ENCODE peak calls at places on chromosomes 6 and 20, in ten cellular contexts. One of them, this sample, is unnamed.

GRCh38 chr6:95233879-95234278 is 343.5 kb upstream of the MANEA start:
- DNase-seq in AG04450: no peak
- DNase-seq in mesothelial cell of epicardium: no peak
- DNase-seq in Calu3: no peak
- DNase-seq in type B pancreatic cell: no peak
- DNase-seq in GM10248: no peak
- DNase-seq in tibial artery: no peak
- DNase-seq in AG10803: no peak
- DNase-seq in tibial nerve: no peak
- DNase-seq in cardiac muscle cell: no peak
- DNase-seq in this sample: no peak

GRCh38 chr20:11924923-11925322 is 7.2 kb downstream of the BTBD3 start:
- DNase-seq in AG04450: no peak
- DNase-seq in type B pancreatic cell: no peak
- DNase-seq in tibial nerve: no peak
- DNase-seq in cardiac muscle cell: no peak
- DNase-seq in mesothelial cell of epicardium: no peak
- DNase-seq in tibial artery: no peak
- DNase-seq in GM10248: no peak
- DNase-seq in Calu3: no peak
- DNase-seq in AG10803: no peak
- DNase-seq in this sample: no peak

GRCh38 chr20:20414640-20415274 is 46.9 kb downstream of the INSM1 start:
- DNase-seq in GM10248: no peak
- DNase-seq in tibial nerve: no peak
- DNase-seq in AG04450: no peak
- DNase-seq in cardiac muscle cell: no peak
- DNase-seq in mesothelial cell of epicardium: no peak
- DNase-seq in type B pancreatic cell: no peak
- DNase-seq in tibial artery: no peak
- DNase-seq in Calu3: no peak
- DNase-seq in AG10803: no peak
- DNase-seq in this sample: no peak

GRCh38 chr6:54932622-54933021 is 86.1 kb downstream of the FAM83B start:
- DNase-seq in type B pancreatic cell: no peak
- DNase-seq in cardiac muscle cell: no peak
- DNase-seq in AG04450: no peak
- DNase-seq in tibial nerve: no peak
- DNase-seq in tibial artery: no peak
- DNase-seq in GM10248: no peak
- DNase-seq in Calu3: no peak
- DNase-seq in mesothelial cell of epicardium: no peak
- DNase-seq in AG10803: no peak
- DNase-seq in this sample: no peak

GRCh38 chr20:51335329-51335841 is 207.1 kb downstream of the NFATC2 start:
- DNase-seq in type B pancreatic cell: no peak
- DNase-seq in tibial artery: no peak
- DNase-seq in AG04450: peak; percentile 98
- DNase-seq in mesothelial cell of epicardium: no peak
- DNase-seq in tibial nerve: no peak
- DNase-seq in cardiac muscle cell: no peak
- DNase-seq in AG10803: peak; percentile 90
- DNase-seq in GM10248: peak; percentile 33
- DNase-seq in Calu3: no peak
- DNase-seq in this sample: no peak

GRCh38 chr6:99341862-99342455 is 7.5 kb downstream of the FAXC start:
- DNase-seq in tibial nerve: no peak
- DNase-seq in tibial artery: no peak
- DNase-seq in Calu3: no peak
- DNase-seq in cardiac muscle cell: no peak
- DNase-seq in AG10803: no peak
- DNase-seq in AG04450: no peak
- DNase-seq in mesothelial cell of epicardium: no peak
- DNase-seq in GM10248: no peak
- DNase-seq in type B pancreatic cell: no peak
- DNase-seq in this sample: no peak

GRCh38 chr20:33280775-33281174 is 2.2 kb upstream of the BPIFB1 start:
- DNase-seq in mesothelial cell of epicardium: no peak
- DNase-seq in type B pancreatic cell: no peak
- DNase-seq in cardiac muscle cell: no peak
- DNase-seq in Calu3: no peak
- DNase-seq in AG04450: no peak
- DNase-seq in GM10248: no peak
- DNase-seq in tibial artery: no peak
- DNase-seq in tibial nerve: no peak
- DNase-seq in AG10803: no peak
- DNase-seq in this sample: no peak

GRCh38 chr6:28395918-28396317 is 3.6 kb downstream of the ZSCAN12 start:
- DNase-seq in Calu3: no peak
- DNase-seq in GM10248: no peak
- DNase-seq in mesothelial cell of epicardium: no peak
- DNase-seq in type B pancreatic cell: no peak
- DNase-seq in AG04450: no peak
- DNase-seq in tibial nerve: no peak
- DNase-seq in AG10803: no peak
- DNase-seq in cardiac muscle cell: no peak
- DNase-seq in tibial artery: no peak
- DNase-seq in this sample: no peak

GRCh38 chr6:2220154-2220553 is 25.3 kb downstream of the GMDS start:
- DNase-seq in mesothelial cell of epicardium: no peak
- DNase-seq in Calu3: no peak
- DNase-seq in GM10248: no peak
- DNase-seq in tibial nerve: no peak
- DNase-seq in type B pancreatic cell: no peak
- DNase-seq in cardiac muscle cell: no peak
- DNase-seq in tibial artery: no peak
- DNase-seq in AG10803: no peak
- DNase-seq in AG04450: no peak
- DNase-seq in this sample: no peak

GRCh38 chr6:2222275-2222842 is 23.0 kb downstream of the GMDS start:
- DNase-seq in type B pancreatic cell: no peak
- DNase-seq in tibial artery: no peak
- DNase-seq in AG04450: no peak
- DNase-seq in mesothelial cell of epicardium: no peak
- DNase-seq in GM10248: no peak
- DNase-seq in tibial nerve: no peak
- DNase-seq in AG10803: no peak
- DNase-seq in cardiac muscle cell: no peak
- DNase-seq in Calu3: no peak
- DNase-seq in this sample: no peak

GRCh38 chr6:2221724-2222274 is 23.6 kb downstream of the GMDS start:
- DNase-seq in cardiac muscle cell: no peak
- DNase-seq in GM10248: peak; percentile 64
- DNase-seq in Calu3: no peak
- DNase-seq in tibial nerve: no peak
- DNase-seq in AG04450: no peak
- DNase-seq in mesothelial cell of epicardium: no peak
- DNase-seq in tibial artery: no peak
- DNase-seq in type B pancreatic cell: no peak
- DNase-seq in AG10803: no peak
- DNase-seq in this sample: no peak

GRCh38 chr6:2216794-2217383 is 28.5 kb downstream of the GMDS start:
- DNase-seq in tibial nerve: no peak
- DNase-seq in GM10248: no peak
- DNase-seq in AG10803: no peak
- DNase-seq in cardiac muscle cell: no peak
- DNase-seq in type B pancreatic cell: no peak
- DNase-seq in Calu3: no peak
- DNase-seq in tibial artery: no peak
- DNase-seq in AG04450: no peak
- DNase-seq in mesothelial cell of epicardium: no peak
- DNase-seq in this sample: no peak

GRCh38 chr6:2218866-2219265 is 26.5 kb downstream of the GMDS start:
- DNase-seq in mesothelial cell of epicardium: no peak
- DNase-seq in tibial nerve: no peak
- DNase-seq in GM10248: no peak
- DNase-seq in tibial artery: no peak
- DNase-seq in AG04450: no peak
- DNase-seq in Calu3: no peak
- DNase-seq in type B pancreatic cell: no peak
- DNase-seq in AG10803: no peak
- DNase-seq in cardiac muscle cell: no peak
- DNase-seq in this sample: no peak
- TF ChIP-seq CTCF in mesothelial cell of epicardium: no peak
- TF ChIP-seq CTCF in tibial nerve: no peak
- TF ChIP-seq CTCF in GM10248: no peak
- TF ChIP-seq CTCF in tibial artery: no peak
- TF ChIP-seq CTCF in AG04450: no peak
- TF ChIP-seq CTCF in Calu3: no peak
- TF ChIP-seq CTCF in type B pancreatic cell: no peak
- TF ChIP-seq CTCF in AG10803: no peak
- TF ChIP-seq CTCF in cardiac muscle cell: no peak
- TF ChIP-seq CTCF in this sample: no peak

GRCh38 chr20:53623127-53623453 is 29.5 kb upstream of the ZNF217 start:
- DNase-seq in AG04450: no peak
- DNase-seq in tibial artery: no peak
- DNase-seq in mesothelial cell of epicardium: no peak
- DNase-seq in AG10803: no peak
- DNase-seq in tibial nerve: no peak
- DNase-seq in cardiac muscle cell: no peak
- DNase-seq in Calu3: no peak
- DNase-seq in GM10248: no peak
- DNase-seq in type B pancreatic cell: no peak
- DNase-seq in this sample: no peak
- TF ChIP-seq CTCF in AG04450: no peak
- TF ChIP-seq CTCF in tibial artery: no peak
- TF ChIP-seq CTCF in mesothelial cell of epicardium: no peak
- TF ChIP-seq CTCF in AG10803: no peak
- TF ChIP-seq CTCF in tibial nerve: no peak
- TF ChIP-seq CTCF in cardiac muscle cell: no peak
- TF ChIP-seq CTCF in Calu3: no peak
- TF ChIP-seq CTCF in GM10248: no peak
- TF ChIP-seq CTCF in type B pancreatic cell: no peak
- TF ChIP-seq CTCF in this sample: no peak

GRCh38 chr6:37059344-37060194 is 54.1 kb downstream of the FGD2 start:
- DNase-seq in tibial nerve: no peak
- DNase-seq in cardiac muscle cell: peak; percentile 70
- DNase-seq in tibial artery: peak; percentile 84
- DNase-seq in type B pancreatic cell: no peak
- DNase-seq in AG04450: peak; percentile 81
- DNase-seq in Calu3: peak; percentile 90
- DNase-seq in mesothelial cell of epicardium: no peak
- DNase-seq in GM10248: no peak
- DNase-seq in AG10803: peak; percentile 95
- DNase-seq in this sample: peak; percentile 87
- TF ChIP-seq CTCF in tibial nerve: peak; percentile 60
- TF ChIP-seq CTCF in cardiac muscle cell: peak; percentile 78
- TF ChIP-seq CTCF in tibial artery: peak; percentile 48
- TF ChIP-seq CTCF in type B pancreatic cell: peak; percentile 69
- TF ChIP-seq CTCF in AG04450: peak; percentile 77
- TF ChIP-seq CTCF in Calu3: peak; percentile 77
- TF ChIP-seq CTCF in mesothelial cell of epicardium: no peak
- TF ChIP-seq CTCF in GM10248: no peak
- TF ChIP-seq CTCF in AG10803: peak; percentile 81
- TF ChIP-seq CTCF in this sample: peak; percentile 88

GRCh38 chr6:105503641-105504040 is 100.8 kb upstream of the PREP start:
- DNase-seq in AG10803: no peak
- DNase-seq in cardiac muscle cell: no peak
- DNase-seq in tibial nerve: no peak
- DNase-seq in mesothelial cell of epicardium: no peak
- DNase-seq in type B pancreatic cell: no peak
- DNase-seq in AG04450: no peak
- DNase-seq in tibial artery: no peak
- DNase-seq in Calu3: no peak
- DNase-seq in GM10248: no peak
- DNase-seq in this sample: no peak
- TF ChIP-seq CTCF in AG10803: no peak
- TF ChIP-seq CTCF in cardiac muscle cell: no peak
- TF ChIP-seq CTCF in tibial nerve: no peak
- TF ChIP-seq CTCF in mesothelial cell of epicardium: no peak
- TF ChIP-seq CTCF in type B pancreatic cell: no peak
- TF ChIP-seq CTCF in AG04450: no peak
- TF ChIP-seq CTCF in tibial artery: no peak
- TF ChIP-seq CTCF in Calu3: no peak
- TF ChIP-seq CTCF in GM10248: no peak
- TF ChIP-seq CTCF in this sample: no peak

This sample was measured in Caco-2.